ENCODE peak calls at places on chromosomes 7 and 10, in four cellular contexts. One of them, this sample, is unnamed.

GRCh38 chr10:48523820-48524758 is 80.8 kb downstream of the ARHGAP22 start:
- DNase-seq in neural progenitor cell: peak; percentile 74
- DNase-seq in heart right ventricle: no peak
- DNase-seq in CD4-positive, CD25-positive, alpha-beta regulatory T cell: no peak
- DNase-seq in this sample: peak; percentile 53

GRCh38 chr10:57988964-57989363 is 278.7 kb downstream of the IPMK start:
- DNase-seq in neural progenitor cell: no peak
- DNase-seq in heart right ventricle: no peak
- DNase-seq in CD4-positive, CD25-positive, alpha-beta regulatory T cell: no peak
- DNase-seq in this sample: no peak

GRCh38 chr7:375901-376305 is 85.9 kb downstream of the FOXL3 start:
- DNase-seq in neural progenitor cell: no peak
- DNase-seq in heart right ventricle: no peak
- DNase-seq in CD4-positive, CD25-positive, alpha-beta regulatory T cell: no peak
- DNase-seq in this sample: no peak

GRCh38 chr10:32938554-32939061 is 19.4 kb downstream of the ITGB1 start:
- DNase-seq in neural progenitor cell: peak; percentile 37
- DNase-seq in heart right ventricle: peak; percentile 44
- DNase-seq in CD4-positive, CD25-positive, alpha-beta regulatory T cell: no peak
- DNase-seq in this sample: peak; percentile 68

GRCh38 chr10:120217736-120218135 is 239.3 kb upstream of the PLPP4 start:
- DNase-seq in neural progenitor cell: no peak
- DNase-seq in heart right ventricle: no peak
- DNase-seq in CD4-positive, CD25-positive, alpha-beta regulatory T cell: no peak
- DNase-seq in this sample: peak; percentile 28

GRCh38 chr7:18495412-18496335 is at the start of gene HDAC9:
- DNase-seq in neural progenitor cell: peak; percentile 83
- DNase-seq in heart right ventricle: peak; percentile 73
- DNase-seq in CD4-positive, CD25-positive, alpha-beta regulatory T cell: no peak
- DNase-seq in this sample: peak; percentile 83

GRCh38 chr10:97499561-97500296 is 1.0 kb downstream of the UBTD1 start:
- DNase-seq in neural progenitor cell: peak; percentile 32
- DNase-seq in heart right ventricle: peak; percentile 65
- DNase-seq in CD4-positive, CD25-positive, alpha-beta regulatory T cell: no peak
- DNase-seq in this sample: peak; percentile 46

GRCh38 chr7:68706291-68706690 is 892.0 kb upstream of the AUTS2 start:
- DNase-seq in neural progenitor cell: no peak
- DNase-seq in heart right ventricle: no peak
- DNase-seq in CD4-positive, CD25-positive, alpha-beta regulatory T cell: no peak
- DNase-seq in this sample: no peak

GRCh38 chr10:58888957-58889356 is 287.5 kb upstream of the PHYHIPL start:
- DNase-seq in neural progenitor cell: no peak
- DNase-seq in heart right ventricle: no peak
- DNase-seq in CD4-positive, CD25-positive, alpha-beta regulatory T cell: no peak
- DNase-seq in this sample: no peak

GRCh38 chr10:124219655-124220054 is 126.3 kb upstream of the CHST15 start:
- DNase-seq in neural progenitor cell: no peak
- DNase-seq in heart right ventricle: no peak
- DNase-seq in CD4-positive, CD25-positive, alpha-beta regulatory T cell: no peak
- DNase-seq in this sample: no peak

GRCh38 chr7:135601182-135601581 is 43.5 kb downstream of the NUP205 start:
- DNase-seq in neural progenitor cell: no peak
- DNase-seq in heart right ventricle: no peak
- DNase-seq in CD4-positive, CD25-positive, alpha-beta regulatory T cell: no peak
- DNase-seq in this sample: no peak

GRCh38 chr7:5396999-5397656 is 26.5 kb downstream of the TNRC18 start:
- DNase-seq in neural progenitor cell: no peak
- DNase-seq in heart right ventricle: peak; percentile 66
- DNase-seq in CD4-positive, CD25-positive, alpha-beta regulatory T cell: peak; percentile 94
- DNase-seq in this sample: peak; percentile 44

GRCh38 chr7:50369408-50370026 is 65.0 kb downstream of the IKZF1 start:
- DNase-seq in neural progenitor cell: peak; percentile 76
- DNase-seq in heart right ventricle: no peak
- DNase-seq in CD4-positive, CD25-positive, alpha-beta regulatory T cell: peak; percentile 79
- DNase-seq in this sample: peak; percentile 91

GRCh38 chr7:47452295-47452694 is 129.6 kb downstream of the TNS3 start:
- DNase-seq in neural progenitor cell: no peak
- DNase-seq in heart right ventricle: no peak
- DNase-seq in CD4-positive, CD25-positive, alpha-beta regulatory T cell: no peak
- DNase-seq in this sample: no peak
- H3K4me1 ChIP-seq in neural progenitor cell: peaks cover 19% of the 10 kb centered on the region
- H3K4me1 ChIP-seq in heart right ventricle: peaks cover 49% of the 10 kb centered on the region
- H3K4me1 ChIP-seq in CD4-positive, CD25-positive, alpha-beta regulatory T cell: no peaks in the 10 kb centered on the region
- H3K4me1 ChIP-seq in this sample: no peaks in the 10 kb centered on the region

GRCh38 chr7:44120395-44120794 is 3.0 kb downstream of the POLD2 start:
- DNase-seq in neural progenitor cell: no peak
- DNase-seq in heart right ventricle: no peak
- DNase-seq in CD4-positive, CD25-positive, alpha-beta regulatory T cell: no peak
- DNase-seq in this sample: no peak

GRCh38 chr7:44123190-44124003 is at the start of gene POLD2:
- DNase-seq in neural progenitor cell: peak; percentile 99
- DNase-seq in heart right ventricle: peak; percentile 99
- DNase-seq in CD4-positive, CD25-positive, alpha-beta regulatory T cell: peak; percentile 96
- DNase-seq in this sample: peak; percentile 98

GRCh38 chr7:44124822-44125202 is 1.5 kb upstream of the POLD2 start:
- DNase-seq in neural progenitor cell: no peak
- DNase-seq in heart right ventricle: no peak
- DNase-seq in CD4-positive, CD25-positive, alpha-beta regulatory T cell: no peak
- DNase-seq in this sample: no peak

GRCh38 chr7:44121761-44122420 is 1.5 kb downstream of the POLD2 start:
- DNase-seq in neural progenitor cell: no peak
- DNase-seq in heart right ventricle: no peak
- DNase-seq in CD4-positive, CD25-positive, alpha-beta regulatory T cell: no peak
- DNase-seq in this sample: no peak

GRCh38 chr7:44122529-44122928 is 819 bp downstream of the POLD2 start:
- DNase-seq in neural progenitor cell: no peak
- DNase-seq in heart right ventricle: no peak
- DNase-seq in CD4-positive, CD25-positive, alpha-beta regulatory T cell: no peak
- DNase-seq in this sample: no peak
- H3K4me1 ChIP-seq in neural progenitor cell: peaks cover 9% of the 10 kb centered on the region
- H3K4me1 ChIP-seq in heart right ventricle: peaks cover 38% of the 10 kb centered on the region
- H3K4me1 ChIP-seq in CD4-positive, CD25-positive, alpha-beta regulatory T cell: peaks cover 16% of the 10 kb centered on the region
- H3K4me1 ChIP-seq in this sample: no peaks in the 10 kb centered on the region

DNA sequence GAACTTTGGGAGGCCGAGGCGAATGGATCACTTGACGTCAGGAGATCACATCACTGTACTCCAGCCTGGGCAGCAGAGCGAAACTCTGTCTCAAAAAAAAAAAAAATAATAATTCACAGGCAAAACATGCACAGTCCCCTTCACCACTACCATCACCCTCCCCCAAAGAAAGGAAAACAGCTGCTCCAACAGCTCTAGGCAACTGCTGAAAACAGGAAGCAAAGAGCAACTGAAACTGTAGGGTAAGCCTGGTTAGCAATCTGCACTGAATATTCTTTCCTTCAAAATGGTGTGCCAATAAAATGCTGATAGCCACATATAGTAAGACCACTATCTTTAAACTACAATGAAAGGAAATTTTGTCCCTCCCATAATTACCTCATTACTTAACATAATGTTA is 11.8 kb downstream of the NT5C2 start:
- DNase-seq in neural progenitor cell: no peak
- DNase-seq in heart right ventricle: peak; percentile 44
- DNase-seq in CD4-positive, CD25-positive, alpha-beta regulatory T cell: no peak
- DNase-seq in this sample: no peak
- H3K4me1 ChIP-seq in neural progenitor cell: peaks cover 12% of the 10 kb centered on the region
- H3K4me1 ChIP-seq in heart right ventricle: peaks cover 75% of the 10 kb centered on the region
- H3K4me1 ChIP-seq in CD4-positive, CD25-positive, alpha-beta regulatory T cell: peaks cover 15% of the 10 kb centered on the region
- H3K4me1 ChIP-seq in this sample: no peaks in the 10 kb centered on the region

DNA sequence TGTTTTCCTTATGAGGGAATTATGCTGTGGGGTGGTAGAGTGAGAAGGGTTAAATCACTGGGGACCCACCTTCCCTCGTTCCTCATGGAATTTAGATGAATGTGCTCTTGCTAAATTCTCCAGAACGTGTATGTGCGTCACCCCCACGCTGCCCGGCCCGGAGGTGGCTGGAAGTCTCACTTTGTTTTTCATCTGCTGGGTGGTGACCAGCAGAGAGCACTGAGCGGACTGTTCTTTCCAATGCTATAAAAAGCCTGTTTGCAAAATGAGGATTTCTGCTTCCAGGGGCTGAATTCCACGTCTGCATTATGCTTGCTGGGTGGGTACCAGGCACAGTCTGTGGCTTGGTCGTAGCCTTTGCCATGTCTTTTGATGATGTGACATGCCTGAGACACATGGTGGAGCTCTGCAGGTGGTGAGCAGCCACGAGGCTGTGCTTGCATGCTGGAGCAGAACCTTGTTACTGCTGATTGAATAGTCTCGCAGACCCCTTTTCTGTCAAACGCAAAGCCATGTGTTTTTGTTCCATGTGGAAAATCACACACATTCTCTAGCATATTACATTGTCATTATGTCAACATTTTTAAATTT is 31.9 kb upstream of the INSYN2A start:
- DNase-seq in neural progenitor cell: peak; percentile 5
- DNase-seq in heart right ventricle: no peak
- DNase-seq in CD4-positive, CD25-positive, alpha-beta regulatory T cell: no peak
- DNase-seq in this sample: peak; percentile 7
- H3K4me1 ChIP-seq in neural progenitor cell: no peaks in the 10 kb centered on the region
- H3K4me1 ChIP-seq in heart right ventricle: no peaks in the 10 kb centered on the region
- H3K4me1 ChIP-seq in CD4-positive, CD25-positive, alpha-beta regulatory T cell: no peaks in the 10 kb centered on the region
- H3K4me1 ChIP-seq in this sample: no peaks in the 10 kb centered on the region